ENCODE peak calls at places on chromosomes 12 and 14, in four cellular contexts. L, P, O and K are unnamed samples.

GRCh38 chr12:111881712-111882111 is 39.7 kb downstream of the MAPKAPK5 start:
- DNase-seq in P (no peak), L (no peak), O (no peak), K (no peak)

GRCh38 chr12:110794623-110795280 is 52.0 kb upstream of the CCDC63 start:
- DNase-seq in O (no peak), P (no peak), L (no peak), K (no peak)

GRCh38 chr12:87924149-87924548 is 105.1 kb downstream of the C12orf50 start:
- DNase-seq in O (no peak), P (no peak), L (no peak), K (no peak)

GRCh38 chr12:19739195-19739776 is 300.0 kb downstream of the AEBP2 start:
- DNase-seq in O (peak; percentile 37), L (peak; percentile 65), P (peak; percentile 63), K (peak; percentile 63)

GRCh38 chr12:2893007-2893406 is 2.3 kb downstream of the TULP3 start:
- DNase-seq in P (peak; percentile 59), O (no peak), L (no peak), K (peak; percentile 43)

GRCh38 chr12:76012656-76013055 is 18.9 kb downstream of the PHLDA1 start:
- DNase-seq in P (no peak), L (no peak), O (no peak), K (no peak)

GRCh38 chr12:80714846-80715245 is 1.9 kb upstream of the MYF5 start:
- DNase-seq in P (no peak), O (no peak), L (no peak), K (no peak)

GRCh38 chr14:85528882-85529585 is 910 bp upstream of the FLRT2 start:
- DNase-seq in O (no peak), P (peak; percentile 73), L (no peak), K (peak; percentile 14)

GRCh38 chr12:79421236-79421740 is 269.5 kb downstream of the PAWR start:
- DNase-seq in L (no peak), O (no peak), P (no peak), K (no peak)

GRCh38 chr12:40691913-40692616 is at the start of gene CNTN1:
- DNase-seq in L (peak; percentile 98), P (peak; percentile 3), O (peak; percentile 68), K (no peak)

GRCh38 chr12:80936642-80937390 is 918 bp downstream of the LIN7A start:
- DNase-seq in L (no peak), O (peak; percentile 68), P (peak; percentile 23), K (no peak)

GRCh38 chr12:76030378-76031080 is 1.0 kb downstream of the PHLDA1 start:
- DNase-seq in O (peak; percentile 26), L (peak; percentile 66), P (peak; percentile 30), K (peak; percentile 44)

GRCh38 chr12:1324900-1325299 is 269.5 kb downstream of the FBXL14 start:
- DNase-seq in O (no peak), P (no peak), L (no peak), K (no peak)

GRCh38 chr12:91274886-91275285 is 92.3 kb upstream of the DCN start:
- DNase-seq in O (no peak), L (peak; percentile 89), P (no peak), K (no peak)

GRCh38 chr12:108773798-108774788 is 42.8 kb upstream of the CORO1C start:
- DNase-seq in P (peak; percentile 75), L (no peak), O (no peak), K (no peak)

GRCh38 chr12:119715268-119715620 is 47.3 kb downstream of the PRKAB1 start:
- DNase-seq in L (no peak), O (no peak), P (peak; percentile 76), K (peak; percentile 14)

GRCh38 chr14:103736546-103737431 is 21.2 kb downstream of the ZFYVE21 start:
- DNase-seq in O (no peak), P (no peak), L (peak; percentile 50), K (no peak)

GRCh38 chr12:105957058-105957457 is 181.7 kb downstream of the NUAK1 start:
- DNase-seq in O (no peak), L (no peak), P (no peak), K (no peak)

GRCh38 chr12:110641512-110641911 is 27.6 kb downstream of the TCTN1 start:
- DNase-seq in O (no peak), L (no peak), P (peak; percentile 61), K (no peak)

GRCh38 chr12:66708704-66709443 is 30.0 kb upstream of the GRIP1 start:
- DNase-seq in P (no peak), O (no peak), L (no peak), K (no peak)

GRCh38 chr12:123034865-123035264 is 54.4 kb downstream of the ARL6IP4 start:
- DNase-seq in P (peak; percentile 79), L (no peak), O (no peak), K (peak; percentile 27)

GRCh38 chr12:108638141-108638823 is 4.6 kb upstream of the SELPLG start:
- DNase-seq in P (no peak), L (peak; percentile 29), O (no peak), K (no peak)

GRCh38 chr12:127696963-127697362 is 570.0 kb upstream of the TMEM132C start:
- DNase-seq in L (no peak), P (no peak), O (no peak), K (no peak)

GRCh38 chr12:122480753-122481152 is 20.0 kb downstream of the ZCCHC8 start:
- DNase-seq in L (no peak), O (no peak), P (no peak), K (no peak)

GRCh38 chr14:21268612-21269251 is 510 bp downstream of the HNRNPC start:
- DNase-seq in L (peak; percentile 48), O (no peak), P (peak; percentile 39), K (peak; percentile 42)

GRCh38 chr14:38255673-38256357 is at the start of gene CLEC14A:
- DNase-seq in O (peak; percentile 27), L (no peak), P (no peak), K (no peak)

GRCh38 chr14:92259613-92260357 is 63.2 kb upstream of the SLC24A4 start:
- DNase-seq in L (no peak), O (no peak), P (no peak), K (no peak)

GRCh38 chr12:46371718-46372130 is 849 bp downstream of the SLC38A2 start:
- DNase-seq in L (no peak), O (peak; percentile 58), P (peak; percentile 45), K (no peak)

GRCh38 chr14:61420326-61420725 is 98.9 kb downstream of the PRKCH start:
- DNase-seq in O (no peak), P (peak; percentile 29), L (no peak), K (peak; percentile 36)

GRCh38 chr12:92551853-92552397 is 150.9 kb upstream of the PLEKHG7 start:
- DNase-seq in O (no peak), P (peak; percentile 46), L (no peak), K (peak; percentile 84)

GRCh38 chr14:63857467-63858030 is 4.7 kb downstream of the SYNE2 start:
- DNase-seq in L (no peak), P (no peak), O (no peak), K (peak; percentile 45)

GRCh38 chr12:65875635-65876034 is 51.4 kb downstream of the HMGA2 start:
- DNase-seq in L (no peak), O (no peak), P (no peak), K (peak; percentile 9)

GRCh38 chr14:100828448-100828834 is 2.5 kb downstream of the MEG3 start:
- DNase-seq in O (no peak), P (no peak), L (no peak), K (no peak)

GRCh38 chr12:131438874-131439273 is 272.0 kb upstream of the SFSWAP start:
- DNase-seq in P (no peak), L (no peak), O (no peak), K (no peak)

GRCh38 chr14:43595373-43595772 is 911.7 kb downstream of the FSCB start:
- DNase-seq in L (no peak), P (no peak), O (no peak), K (no peak)